ENCODE peak calls at places on chromosomes 4 and X, in seven cellular contexts. One of them, this sample, is unnamed.

GRCh38 chrX:38891641-38892413 is 90.6 kb downstream of the MID1IP1 start:
- DNase-seq in NCI-H345: no peak
- DNase-seq in BE2C: no peak
- DNase-seq in stimulated activated CD4-positive, alpha-beta T cell treated with anti-CD3 and anti-CD28 coated beads, Interleukin-2, amount 100 ng/mL, for 48 hours: peak
- DNase-seq in neural crest cell: no peak
- DNase-seq in activated CD4-positive, alpha-beta T cell treated with anti-CD3 and anti-CD28 coated beads, Interleukin-2, amount 50 U/mL, for 4 hours: no peak
- DNase-seq in activated T-helper 1 cell treated with anti-CD3 and anti-CD28 coated beads, Interleukin-12 subunit alpha, Interleukin-12 subunit beta, Interleukin-2, Interleukin-4 antibody, amounts not matched to agents 30 ng/mL and 10 ng/mL and 1 ng/mL, durations not matched to agents 14 hours and 24 hours and 36 hours: no peak
- DNase-seq in this sample: no peak

GRCh38 chr4:24638396-24638875 is 54.1 kb upstream of the DHX15 start:
- DNase-seq in activated T-helper 1 cell treated with anti-CD3 and anti-CD28 coated beads, Interleukin-12 subunit alpha, Interleukin-12 subunit beta, Interleukin-2, Interleukin-4 antibody, amounts not matched to agents 30 ng/mL and 10 ng/mL and 1 ng/mL, durations not matched to agents 14 hours and 24 hours and 36 hours: no peak
- DNase-seq in stimulated activated CD4-positive, alpha-beta T cell treated with anti-CD3 and anti-CD28 coated beads, Interleukin-2, amount 100 ng/mL, for 48 hours: no peak
- DNase-seq in activated CD4-positive, alpha-beta T cell treated with anti-CD3 and anti-CD28 coated beads, Interleukin-2, amount 50 U/mL, for 4 hours: no peak
- DNase-seq in BE2C: no peak
- DNase-seq in neural crest cell: no peak
- DNase-seq in NCI-H345: no peak
- DNase-seq in this sample: no peak

GRCh38 chrX:81259714-81260395 is 58.0 kb downstream of the SH3BGRL start:
- DNase-seq in stimulated activated CD4-positive, alpha-beta T cell treated with anti-CD3 and anti-CD28 coated beads, Interleukin-2, amount 100 ng/mL, for 48 hours: no peak
- DNase-seq in neural crest cell: no peak
- DNase-seq in BE2C: no peak
- DNase-seq in NCI-H345: no peak
- DNase-seq in activated T-helper 1 cell treated with anti-CD3 and anti-CD28 coated beads, Interleukin-12 subunit alpha, Interleukin-12 subunit beta, Interleukin-2, Interleukin-4 antibody, amounts not matched to agents 30 ng/mL and 10 ng/mL and 1 ng/mL, durations not matched to agents 14 hours and 24 hours and 36 hours: no peak
- DNase-seq in activated CD4-positive, alpha-beta T cell treated with anti-CD3 and anti-CD28 coated beads, Interleukin-2, amount 50 U/mL, for 4 hours: no peak
- DNase-seq in this sample: no peak

GRCh38 chr4:153084939-153085630 is 119.2 kb upstream of the TRIM2 start:
- DNase-seq in stimulated activated CD4-positive, alpha-beta T cell treated with anti-CD3 and anti-CD28 coated beads, Interleukin-2, amount 100 ng/mL, for 48 hours: peak
- DNase-seq in neural crest cell: peak
- DNase-seq in NCI-H345: peak
- DNase-seq in activated T-helper 1 cell treated with anti-CD3 and anti-CD28 coated beads, Interleukin-12 subunit alpha, Interleukin-12 subunit beta, Interleukin-2, Interleukin-4 antibody, amounts not matched to agents 30 ng/mL and 10 ng/mL and 1 ng/mL, durations not matched to agents 14 hours and 24 hours and 36 hours: peak
- DNase-seq in activated CD4-positive, alpha-beta T cell treated with anti-CD3 and anti-CD28 coated beads, Interleukin-2, amount 50 U/mL, for 4 hours: peak
- DNase-seq in BE2C: peak
- DNase-seq in this sample: peak

GRCh38 chrX:31832263-31832662 is 760.4 kb upstream of the FTHL17 start:
- DNase-seq in neural crest cell: no peak
- DNase-seq in activated CD4-positive, alpha-beta T cell treated with anti-CD3 and anti-CD28 coated beads, Interleukin-2, amount 50 U/mL, for 4 hours: no peak
- DNase-seq in BE2C: no peak
- DNase-seq in stimulated activated CD4-positive, alpha-beta T cell treated with anti-CD3 and anti-CD28 coated beads, Interleukin-2, amount 100 ng/mL, for 48 hours: no peak
- DNase-seq in NCI-H345: no peak
- DNase-seq in activated T-helper 1 cell treated with anti-CD3 and anti-CD28 coated beads, Interleukin-12 subunit alpha, Interleukin-12 subunit beta, Interleukin-2, Interleukin-4 antibody, amounts not matched to agents 30 ng/mL and 10 ng/mL and 1 ng/mL, durations not matched to agents 14 hours and 24 hours and 36 hours: no peak
- DNase-seq in this sample: no peak

GRCh38 chrX:130669233-130669632 is 233.8 kb downstream of the ENOX2 start:
- DNase-seq in neural crest cell: no peak
- DNase-seq in activated CD4-positive, alpha-beta T cell treated with anti-CD3 and anti-CD28 coated beads, Interleukin-2, amount 50 U/mL, for 4 hours: no peak
- DNase-seq in activated T-helper 1 cell treated with anti-CD3 and anti-CD28 coated beads, Interleukin-12 subunit alpha, Interleukin-12 subunit beta, Interleukin-2, Interleukin-4 antibody, amounts not matched to agents 30 ng/mL and 10 ng/mL and 1 ng/mL, durations not matched to agents 14 hours and 24 hours and 36 hours: no peak
- DNase-seq in NCI-H345: no peak
- DNase-seq in BE2C: no peak
- DNase-seq in stimulated activated CD4-positive, alpha-beta T cell treated with anti-CD3 and anti-CD28 coated beads, Interleukin-2, amount 100 ng/mL, for 48 hours: no peak
- DNase-seq in this sample: no peak

GRCh38 chrX:50343917-50344316 is 126.7 kb downstream of the DGKK start:
- DNase-seq in BE2C: no peak
- DNase-seq in activated CD4-positive, alpha-beta T cell treated with anti-CD3 and anti-CD28 coated beads, Interleukin-2, amount 50 U/mL, for 4 hours: no peak
- DNase-seq in activated T-helper 1 cell treated with anti-CD3 and anti-CD28 coated beads, Interleukin-12 subunit alpha, Interleukin-12 subunit beta, Interleukin-2, Interleukin-4 antibody, amounts not matched to agents 30 ng/mL and 10 ng/mL and 1 ng/mL, durations not matched to agents 14 hours and 24 hours and 36 hours: no peak
- DNase-seq in neural crest cell: no peak
- DNase-seq in NCI-H345: no peak
- DNase-seq in stimulated activated CD4-positive, alpha-beta T cell treated with anti-CD3 and anti-CD28 coated beads, Interleukin-2, amount 100 ng/mL, for 48 hours: no peak
- DNase-seq in this sample: no peak

GRCh38 chr4:11428161-11428700 is 463 bp downstream of the HS3ST1 start:
- DNase-seq in activated T-helper 1 cell treated with anti-CD3 and anti-CD28 coated beads, Interleukin-12 subunit alpha, Interleukin-12 subunit beta, Interleukin-2, Interleukin-4 antibody, amounts not matched to agents 30 ng/mL and 10 ng/mL and 1 ng/mL, durations not matched to agents 14 hours and 24 hours and 36 hours: no peak
- DNase-seq in BE2C: no peak
- DNase-seq in NCI-H345: peak
- DNase-seq in activated CD4-positive, alpha-beta T cell treated with anti-CD3 and anti-CD28 coated beads, Interleukin-2, amount 50 U/mL, for 4 hours: no peak
- DNase-seq in neural crest cell: no peak
- DNase-seq in stimulated activated CD4-positive, alpha-beta T cell treated with anti-CD3 and anti-CD28 coated beads, Interleukin-2, amount 100 ng/mL, for 48 hours: no peak
- DNase-seq in this sample: peak

GRCh38 chrX:24294619-24295018 is 19.2 kb downstream of the SUPT20HL2 start:
- DNase-seq in stimulated activated CD4-positive, alpha-beta T cell treated with anti-CD3 and anti-CD28 coated beads, Interleukin-2, amount 100 ng/mL, for 48 hours: peak
- DNase-seq in BE2C: peak
- DNase-seq in neural crest cell: peak
- DNase-seq in NCI-H345: no peak
- DNase-seq in activated T-helper 1 cell treated with anti-CD3 and anti-CD28 coated beads, Interleukin-12 subunit alpha, Interleukin-12 subunit beta, Interleukin-2, Interleukin-4 antibody, amounts not matched to agents 30 ng/mL and 10 ng/mL and 1 ng/mL, durations not matched to agents 14 hours and 24 hours and 36 hours: peak
- DNase-seq in activated CD4-positive, alpha-beta T cell treated with anti-CD3 and anti-CD28 coated beads, Interleukin-2, amount 50 U/mL, for 4 hours: no peak
- DNase-seq in this sample: peak

GRCh38 chr4:174461438-174462106 is 60.7 kb downstream of the HPGD start:
- DNase-seq in activated CD4-positive, alpha-beta T cell treated with anti-CD3 and anti-CD28 coated beads, Interleukin-2, amount 50 U/mL, for 4 hours: no peak
- DNase-seq in activated T-helper 1 cell treated with anti-CD3 and anti-CD28 coated beads, Interleukin-12 subunit alpha, Interleukin-12 subunit beta, Interleukin-2, Interleukin-4 antibody, amounts not matched to agents 30 ng/mL and 10 ng/mL and 1 ng/mL, durations not matched to agents 14 hours and 24 hours and 36 hours: no peak
- DNase-seq in neural crest cell: no peak
- DNase-seq in NCI-H345: no peak
- DNase-seq in BE2C: no peak
- DNase-seq in stimulated activated CD4-positive, alpha-beta T cell treated with anti-CD3 and anti-CD28 coated beads, Interleukin-2, amount 100 ng/mL, for 48 hours: no peak
- DNase-seq in this sample: no peak

GRCh38 chr4:163482197-163482596 is 8.6 kb upstream of the TKTL2 start:
- DNase-seq in NCI-H345: no peak
- DNase-seq in BE2C: no peak
- DNase-seq in neural crest cell: no peak
- DNase-seq in stimulated activated CD4-positive, alpha-beta T cell treated with anti-CD3 and anti-CD28 coated beads, Interleukin-2, amount 100 ng/mL, for 48 hours: no peak
- DNase-seq in activated T-helper 1 cell treated with anti-CD3 and anti-CD28 coated beads, Interleukin-12 subunit alpha, Interleukin-12 subunit beta, Interleukin-2, Interleukin-4 antibody, amounts not matched to agents 30 ng/mL and 10 ng/mL and 1 ng/mL, durations not matched to agents 14 hours and 24 hours and 36 hours: no peak
- DNase-seq in activated CD4-positive, alpha-beta T cell treated with anti-CD3 and anti-CD28 coated beads, Interleukin-2, amount 50 U/mL, for 4 hours: no peak
- DNase-seq in this sample: no peak

GRCh38 chr4:71460368-71460767 is 121.5 kb downstream of the SLC4A4 start:
- DNase-seq in stimulated activated CD4-positive, alpha-beta T cell treated with anti-CD3 and anti-CD28 coated beads, Interleukin-2, amount 100 ng/mL, for 48 hours: no peak
- DNase-seq in activated T-helper 1 cell treated with anti-CD3 and anti-CD28 coated beads, Interleukin-12 subunit alpha, Interleukin-12 subunit beta, Interleukin-2, Interleukin-4 antibody, amounts not matched to agents 30 ng/mL and 10 ng/mL and 1 ng/mL, durations not matched to agents 14 hours and 24 hours and 36 hours: no peak
- DNase-seq in activated CD4-positive, alpha-beta T cell treated with anti-CD3 and anti-CD28 coated beads, Interleukin-2, amount 50 U/mL, for 4 hours: no peak
- DNase-seq in NCI-H345: no peak
- DNase-seq in neural crest cell: no peak
- DNase-seq in BE2C: no peak
- DNase-seq in this sample: no peak

GRCh38 chrX:15721911-15722310 is 16.2 kb upstream of the CA5B start:
- DNase-seq in activated T-helper 1 cell treated with anti-CD3 and anti-CD28 coated beads, Interleukin-12 subunit alpha, Interleukin-12 subunit beta, Interleukin-2, Interleukin-4 antibody, amounts not matched to agents 30 ng/mL and 10 ng/mL and 1 ng/mL, durations not matched to agents 14 hours and 24 hours and 36 hours: no peak
- DNase-seq in BE2C: no peak
- DNase-seq in NCI-H345: no peak
- DNase-seq in activated CD4-positive, alpha-beta T cell treated with anti-CD3 and anti-CD28 coated beads, Interleukin-2, amount 50 U/mL, for 4 hours: no peak
- DNase-seq in neural crest cell: no peak
- DNase-seq in stimulated activated CD4-positive, alpha-beta T cell treated with anti-CD3 and anti-CD28 coated beads, Interleukin-2, amount 100 ng/mL, for 48 hours: no peak
- DNase-seq in this sample: no peak

GRCh38 chr4:2045518-2045951 is 13.6 kb upstream of the NAT8L start:
- DNase-seq in BE2C: no peak
- DNase-seq in activated T-helper 1 cell treated with anti-CD3 and anti-CD28 coated beads, Interleukin-12 subunit alpha, Interleukin-12 subunit beta, Interleukin-2, Interleukin-4 antibody, amounts not matched to agents 30 ng/mL and 10 ng/mL and 1 ng/mL, durations not matched to agents 14 hours and 24 hours and 36 hours: no peak
- DNase-seq in activated CD4-positive, alpha-beta T cell treated with anti-CD3 and anti-CD28 coated beads, Interleukin-2, amount 50 U/mL, for 4 hours: no peak
- DNase-seq in NCI-H345: no peak
- DNase-seq in neural crest cell: no peak
- DNase-seq in stimulated activated CD4-positive, alpha-beta T cell treated with anti-CD3 and anti-CD28 coated beads, Interleukin-2, amount 100 ng/mL, for 48 hours: no peak
- DNase-seq in this sample: no peak

GRCh38 chrX:2913118-2913517 is 16.0 kb downstream of the ARSD start:
- DNase-seq in stimulated activated CD4-positive, alpha-beta T cell treated with anti-CD3 and anti-CD28 coated beads, Interleukin-2, amount 100 ng/mL, for 48 hours: no peak
- DNase-seq in activated T-helper 1 cell treated with anti-CD3 and anti-CD28 coated beads, Interleukin-12 subunit alpha, Interleukin-12 subunit beta, Interleukin-2, Interleukin-4 antibody, amounts not matched to agents 30 ng/mL and 10 ng/mL and 1 ng/mL, durations not matched to agents 14 hours and 24 hours and 36 hours: no peak
- DNase-seq in activated CD4-positive, alpha-beta T cell treated with anti-CD3 and anti-CD28 coated beads, Interleukin-2, amount 50 U/mL, for 4 hours: no peak
- DNase-seq in NCI-H345: no peak
- DNase-seq in BE2C: no peak
- DNase-seq in neural crest cell: no peak
- DNase-seq in this sample: no peak

GRCh38 chrX:151510203-151510602 is 53.3 kb upstream of the PASD1 start:
- DNase-seq in activated T-helper 1 cell treated with anti-CD3 and anti-CD28 coated beads, Interleukin-12 subunit alpha, Interleukin-12 subunit beta, Interleukin-2, Interleukin-4 antibody, amounts not matched to agents 30 ng/mL and 10 ng/mL and 1 ng/mL, durations not matched to agents 14 hours and 24 hours and 36 hours: no peak
- DNase-seq in NCI-H345: no peak
- DNase-seq in stimulated activated CD4-positive, alpha-beta T cell treated with anti-CD3 and anti-CD28 coated beads, Interleukin-2, amount 100 ng/mL, for 48 hours: no peak
- DNase-seq in neural crest cell: no peak
- DNase-seq in activated CD4-positive, alpha-beta T cell treated with anti-CD3 and anti-CD28 coated beads, Interleukin-2, amount 50 U/mL, for 4 hours: no peak
- DNase-seq in BE2C: no peak
- DNase-seq in this sample: no peak

GRCh38 chr4:128858875-128859696 is 49.6 kb downstream of the JADE1 start:
- DNase-seq in neural crest cell: no peak
- DNase-seq in NCI-H345: no peak
- DNase-seq in activated T-helper 1 cell treated with anti-CD3 and anti-CD28 coated beads, Interleukin-12 subunit alpha, Interleukin-12 subunit beta, Interleukin-2, Interleukin-4 antibody, amounts not matched to agents 30 ng/mL and 10 ng/mL and 1 ng/mL, durations not matched to agents 14 hours and 24 hours and 36 hours: no peak
- DNase-seq in stimulated activated CD4-positive, alpha-beta T cell treated with anti-CD3 and anti-CD28 coated beads, Interleukin-2, amount 100 ng/mL, for 48 hours: no peak
- DNase-seq in BE2C: no peak
- DNase-seq in activated CD4-positive, alpha-beta T cell treated with anti-CD3 and anti-CD28 coated beads, Interleukin-2, amount 50 U/mL, for 4 hours: no peak
- DNase-seq in this sample: no peak

GRCh38 chr4:168880811-168881595 is 129.1 kb downstream of the CBR4 start:
- DNase-seq in activated T-helper 1 cell treated with anti-CD3 and anti-CD28 coated beads, Interleukin-12 subunit alpha, Interleukin-12 subunit beta, Interleukin-2, Interleukin-4 antibody, amounts not matched to agents 30 ng/mL and 10 ng/mL and 1 ng/mL, durations not matched to agents 14 hours and 24 hours and 36 hours: no peak
- DNase-seq in BE2C: no peak
- DNase-seq in neural crest cell: no peak
- DNase-seq in NCI-H345: no peak
- DNase-seq in stimulated activated CD4-positive, alpha-beta T cell treated with anti-CD3 and anti-CD28 coated beads, Interleukin-2, amount 100 ng/mL, for 48 hours: no peak
- DNase-seq in activated CD4-positive, alpha-beta T cell treated with anti-CD3 and anti-CD28 coated beads, Interleukin-2, amount 50 U/mL, for 4 hours: no peak
- DNase-seq in this sample: no peak

GRCh38 chrX:42149786-42150185 is 226.4 kb upstream of the CASK start:
- DNase-seq in neural crest cell: no peak
- DNase-seq in NCI-H345: no peak
- DNase-seq in activated CD4-positive, alpha-beta T cell treated with anti-CD3 and anti-CD28 coated beads, Interleukin-2, amount 50 U/mL, for 4 hours: no peak
- DNase-seq in activated T-helper 1 cell treated with anti-CD3 and anti-CD28 coated beads, Interleukin-12 subunit alpha, Interleukin-12 subunit beta, Interleukin-2, Interleukin-4 antibody, amounts not matched to agents 30 ng/mL and 10 ng/mL and 1 ng/mL, durations not matched to agents 14 hours and 24 hours and 36 hours: no peak
- DNase-seq in stimulated activated CD4-positive, alpha-beta T cell treated with anti-CD3 and anti-CD28 coated beads, Interleukin-2, amount 100 ng/mL, for 48 hours: no peak
- DNase-seq in BE2C: no peak
- DNase-seq in this sample: no peak

GRCh38 chr4:150211821-150212445 is 133.7 kb downstream of the DCLK2 start:
- DNase-seq in stimulated activated CD4-positive, alpha-beta T cell treated with anti-CD3 and anti-CD28 coated beads, Interleukin-2, amount 100 ng/mL, for 48 hours: no peak
- DNase-seq in activated T-helper 1 cell treated with anti-CD3 and anti-CD28 coated beads, Interleukin-12 subunit alpha, Interleukin-12 subunit beta, Interleukin-2, Interleukin-4 antibody, amounts not matched to agents 30 ng/mL and 10 ng/mL and 1 ng/mL, durations not matched to agents 14 hours and 24 hours and 36 hours: no peak
- DNase-seq in activated CD4-positive, alpha-beta T cell treated with anti-CD3 and anti-CD28 coated beads, Interleukin-2, amount 50 U/mL, for 4 hours: no peak
- DNase-seq in neural crest cell: no peak
- DNase-seq in NCI-H345: no peak
- DNase-seq in BE2C: no peak
- DNase-seq in this sample: no peak

GRCh38 chr4:155906554-155907247 is 3.2 kb downstream of the TDO2 start:
- DNase-seq in neural crest cell: no peak
- DNase-seq in stimulated activated CD4-positive, alpha-beta T cell treated with anti-CD3 and anti-CD28 coated beads, Interleukin-2, amount 100 ng/mL, for 48 hours: no peak
- DNase-seq in activated CD4-positive, alpha-beta T cell treated with anti-CD3 and anti-CD28 coated beads, Interleukin-2, amount 50 U/mL, for 4 hours: no peak
- DNase-seq in BE2C: no peak
- DNase-seq in NCI-H345: no peak
- DNase-seq in activated T-helper 1 cell treated with anti-CD3 and anti-CD28 coated beads, Interleukin-12 subunit alpha, Interleukin-12 subunit beta, Interleukin-2, Interleukin-4 antibody, amounts not matched to agents 30 ng/mL and 10 ng/mL and 1 ng/mL, durations not matched to agents 14 hours and 24 hours and 36 hours: no peak
- DNase-seq in this sample: no peak

GRCh38 chrX:10041383-10041782 is 74.2 kb downstream of the CLDN34 start:
- DNase-seq in BE2C: no peak
- DNase-seq in neural crest cell: no peak
- DNase-seq in NCI-H345: no peak
- DNase-seq in stimulated activated CD4-positive, alpha-beta T cell treated with anti-CD3 and anti-CD28 coated beads, Interleukin-2, amount 100 ng/mL, for 48 hours: no peak
- DNase-seq in activated CD4-positive, alpha-beta T cell treated with anti-CD3 and anti-CD28 coated beads, Interleukin-2, amount 50 U/mL, for 4 hours: no peak
- DNase-seq in activated T-helper 1 cell treated with anti-CD3 and anti-CD28 coated beads, Interleukin-12 subunit alpha, Interleukin-12 subunit beta, Interleukin-2, Interleukin-4 antibody, amounts not matched to agents 30 ng/mL and 10 ng/mL and 1 ng/mL, durations not matched to agents 14 hours and 24 hours and 36 hours: no peak
- DNase-seq in this sample: no peak

This sample was measured in WTC11.